ENCODE peak calls at places on chromosomes 5 and 9, in eight cellular contexts. T is stimulated activated CD4-positive, alpha-beta T cell treated with anti-CD3 and anti-CD28 coated beads, Interleukin-12 subunit alpha, Interleukin-12 subunit beta, amount 100 ng/mL, for 4 hours; B is A549; Y is fibroblast of lung; G is T-helper 1 cell; L is GM23248; D is activated CD4-positive, alpha-beta T cell treated with anti-CD3 and anti-CD28 coated beads for 36 hours; Z is NCI-H1436. N is an unnamed sample.

GRCh38 chr5:132595624-132596023 is 38.8 kb downstream of the RAD50 start:
- DNase-seq in T (no peak), B (no peak), Y (no peak), G (no peak), L (no peak), D (no peak), Z (no peak), N (no peak)

GRCh38 chr5:161312882-161313281 is 233.6 kb downstream of the GABRB2 start:
- DNase-seq in T (no peak), B (no peak), Y (no peak), G (no peak), L (no peak), D (no peak), Z (no peak), N (no peak)

GRCh38 chr9:34612788-34613390 is 992 bp upstream of the RPP25L start:
- DNase-seq in T (peak; percentile 57), B (peak; percentile 80), Y (peak; percentile 72), G (peak; percentile 62), L (peak; percentile 90), D (peak; percentile 82), Z (peak; percentile 74), N (peak; percentile 83)

GRCh38 chr9:111890254-111890791 is 6.3 kb upstream of the UGCG start:
- DNase-seq in T (no peak), B (no peak), Y (no peak), G (no peak), L (no peak), D (no peak), Z (no peak), N (no peak)

GRCh38 chr5:124419531-124419930 is 326.9 kb downstream of the ZNF608 start:
- DNase-seq in T (no peak), B (no peak), Y (no peak), G (no peak), L (no peak), D (no peak), Z (no peak), N (no peak)

GRCh38 chr9:79759460-79759859 is 187.7 kb downstream of the TLE4 start:
- DNase-seq in T (no peak), B (no peak), Y (no peak), G (no peak), L (peak; percentile 11), D (peak; percentile 9), Z (no peak), N (peak; percentile 89)

GRCh38 chr5:73605223-73606087 is 20.5 kb upstream of the ARHGEF28 start:
- DNase-seq in T (no peak), B (peak; percentile 84), Y (no peak), G (no peak), L (peak; percentile 65), D (no peak), Z (no peak), N (peak; percentile 73)

GRCh38 chr5:25006734-25007133 is 362.0 kb upstream of the CDH10 start:
- DNase-seq in T (no peak), B (peak; percentile 67), Y (peak; percentile 3), G (no peak), L (peak; percentile 82), D (no peak), Z (peak; percentile 17), N (peak; percentile 76)

GRCh38 chr5:171628344-171628743 is 157.3 kb upstream of the SMIM23 start:
- DNase-seq in T (no peak), B (no peak), Y (peak; percentile 28), G (no peak), L (peak; percentile 38), D (no peak), Z (no peak), N (peak; percentile 32)

GRCh38 chr5:143644751-143645150 is 167.2 kb upstream of the HMHB1 start:
- DNase-seq in T (no peak), B (no peak), Y (no peak), G (no peak), L (peak; percentile 20), D (no peak), Z (no peak), N (peak; percentile 65)

GRCh38 chr9:127916665-127917581 is at the start of gene ST6GALNAC4:
- DNase-seq in T (peak; percentile 98), B (peak; percentile 89), Y (peak; percentile 91), G (peak; percentile 93), L (peak; percentile 98), D (peak; percentile 98), Z (peak; percentile 88), N (peak; percentile 80)

GRCh38 chr5:14739538-14739937 is 75.0 kb downstream of the OTULIN start:
- DNase-seq in T (no peak), B (no peak), Y (peak; percentile 16), G (no peak), L (peak; percentile 84), D (no peak), Z (no peak), N (peak; percentile 87)

GRCh38 chr5:179858241-179858585 is 404 bp downstream of the MRNIP start:
- DNase-seq in T (peak; percentile 52), B (no peak), Y (no peak), G (peak; percentile 36), L (peak; percentile 68), D (peak; percentile 66), Z (no peak), N (peak; percentile 47)

GRCh38 chr9:134162926-134163373 is 1.4 kb downstream of the RNU6ATAC start:
- DNase-seq in T (peak; percentile 43), B (no peak), Y (no peak), G (no peak), L (no peak), D (no peak), Z (no peak), N (no peak)

GRCh38 chr9:125095821-125096443 is 47.4 kb downstream of the SCAI start:
- DNase-seq in T (no peak), B (no peak), Y (no peak), G (no peak), L (no peak), D (no peak), Z (no peak), N (no peak)

GRCh38 chr5:66718374-66718977 is 122.3 kb downstream of the MAST4 start:
- DNase-seq in T (no peak), B (no peak), Y (no peak), G (no peak), L (no peak), D (no peak), Z (no peak), N (no peak)

GRCh38 chr9:109471994-109472393 is 26.1 kb downstream of the PTPN3 start:
- DNase-seq in T (no peak), B (no peak), Y (no peak), G (no peak), L (peak; percentile 21), D (no peak), Z (no peak), N (no peak)

GRCh38 chr9:129981180-129981907 is 61.6 kb downstream of the FNBP1 start:
- DNase-seq in T (no peak), B (peak; percentile 45), Y (peak; percentile 27), G (no peak), L (no peak), D (no peak), Z (no peak), N (no peak)

GRCh38 chr5:176644294-176644693 is 3.0 kb upstream of the TSPAN17 start:
- DNase-seq in T (no peak), B (no peak), Y (no peak), G (no peak), L (no peak), D (no peak), Z (no peak), N (no peak)

GRCh38 chr5:428754-429452 is 14.1 kb upstream of the EXOC3 start:
- DNase-seq in T (no peak), B (no peak), Y (no peak), G (no peak), L (no peak), D (no peak), Z (no peak), N (no peak)

GRCh38 chr9:130208600-130209347 is 36.6 kb downstream of the NCS1 start:
- DNase-seq in T (no peak), B (no peak), Y (no peak), G (no peak), L (no peak), D (no peak), Z (peak; percentile 82), N (no peak)

GRCh38 chr5:150141544-150142188 is 14.0 kb downstream of the PDGFRB start:
- DNase-seq in T (no peak), B (no peak), Y (peak; percentile 82), G (no peak), L (peak; percentile 70), D (no peak), Z (no peak), N (peak; percentile 93)

GRCh38 chr5:54311178-54311811 is 922 bp upstream of the ARL15 start:
- DNase-seq in T (no peak), B (peak; percentile 6), Y (peak; percentile 47), G (no peak), L (peak; percentile 52), D (no peak), Z (no peak), N (peak; percentile 53)

GRCh38 chr5:56838409-56839039 is 23.2 kb downstream of the MAP3K1 start:
- DNase-seq in T (no peak), B (peak; percentile 60), Y (peak; percentile 80), G (no peak), L (peak; percentile 76), D (no peak), Z (peak; percentile 53), N (peak; percentile 77)

GRCh38 chr5:138032028-138032571 is 779 bp downstream of the FAM13B start:
- DNase-seq in T (no peak), B (no peak), Y (peak; percentile 65), G (peak; percentile 44), L (peak; percentile 69), D (no peak), Z (no peak), N (peak; percentile 71)

GRCh38 chr9:13588151-13589043 is 308.9 kb upstream of the MPDZ start:
- DNase-seq in T (no peak), B (no peak), Y (peak; percentile 98), G (no peak), L (no peak), D (no peak), Z (no peak), N (peak; percentile 23)

GRCh38 chr9:86968258-86968920 is 21.1 kb upstream of the GAS1 start:
- DNase-seq in T (no peak), B (no peak), Y (no peak), G (no peak), L (peak; percentile 65), D (no peak), Z (no peak), N (peak; percentile 36)

N was measured in M059J.